ENCODE peak calls at places on chromosomes 11 and 22, in seven cellular contexts. W is stomach; T is spleen; N is mesenchymal stem cell; H is HepG2; L is CD8-positive, alpha-beta memory T cell; A is AG04450. M is an unnamed sample.

GRCh38 chr11:134837166-134837886 is 425.3 kb upstream of the B3GAT1 start:
- DNase-seq in T (no peak), A (no peak), W (no peak), N (no peak), H (no peak), L (no peak), M (no peak)

GRCh38 chr11:62613275-62613864 is 313 bp downstream of the ROM1 start:
- DNase-seq in L (no peak), A (no peak), T (no peak), H (no peak), W (peak; percentile 32), N (no peak), M (no peak)

GRCh38 chr11:28835790-28836189 is 727.6 kb downstream of the METTL15 start:
- DNase-seq in L (no peak), T (no peak), N (peak; percentile 64), H (no peak), A (no peak), W (no peak), M (no peak)

GRCh38 chr22:44025171-44026065 is 1.3 kb downstream of the PARVB start:
- DNase-seq in A (no peak), N (no peak), L (no peak), W (peak; percentile 45), T (peak; percentile 88), H (no peak), M (peak; percentile 45)

GRCh38 chr22:24363243-24363642 is 64.2 kb upstream of the ADORA2A start:
- DNase-seq in T (no peak), L (no peak), A (no peak), H (no peak), W (no peak), N (no peak), M (no peak)

GRCh38 chr11:898160-898517 is 12.5 kb downstream of the CHID1 start:
- DNase-seq in H (peak; percentile 27), N (peak; percentile 26), A (no peak), L (no peak), W (no peak), T (no peak), M (no peak)

GRCh38 chr11:17753153-17753552 is 18.6 kb downstream of the KCNC1 start:
- DNase-seq in H (no peak), N (no peak), W (no peak), L (no peak), A (no peak), T (peak; percentile 56), M (no peak)

GRCh38 chr22:35425971-35426800 is 26.2 kb downstream of the MCM5 start:
- DNase-seq in H (no peak), L (no peak), T (no peak), A (no peak), W (no peak), N (no peak), M (no peak)

GRCh38 chr11:47104337-47104950 is 72.2 kb downstream of the ARFGAP2 start:
- DNase-seq in W (no peak), T (no peak), A (no peak), H (no peak), L (no peak), N (peak; percentile 18), M (no peak)

GRCh38 chr11:133064152-133064877 is 468.0 kb downstream of the OPCML start:
- DNase-seq in L (no peak), T (peak; percentile 82), H (peak; percentile 16), N (peak; percentile 62), A (peak; percentile 44), W (peak; percentile 66), M (peak; percentile 37)

GRCh38 chr22:33866521-33866920 is 53.8 kb downstream of the LARGE1 start:
- DNase-seq in W (no peak), N (no peak), L (no peak), A (no peak), T (no peak), H (no peak), M (no peak)

GRCh38 chr22:17260950-17261349 is 41.7 kb upstream of the ADA2 start:
- DNase-seq in W (no peak), L (no peak), H (no peak), T (no peak), A (no peak), N (no peak), M (no peak)

GRCh38 chr11:38990841-38991240 is 2392.8 kb upstream of the RAG2 start:
- DNase-seq in T (no peak), A (no peak), H (no peak), N (no peak), W (no peak), L (no peak), M (no peak)

GRCh38 chr11:63682045-63682915 is 980 bp downstream of the RTN3 start:
- DNase-seq in T (no peak), W (no peak), N (peak; percentile 60), H (peak; percentile 8), L (no peak), A (no peak), M (peak; percentile 42)

GRCh38 chr11:114304065-114304464 is 7.9 kb downstream of the NNMT start:
- DNase-seq in N (no peak), H (no peak), W (no peak), L (no peak), A (no peak), T (no peak), M (no peak)

GRCh38 chr11:35814720-35815305 is 129.0 kb upstream of the LDLRAD3 start:
- DNase-seq in N (no peak), L (no peak), T (no peak), H (no peak), W (no peak), A (no peak), M (no peak)

GRCh38 chr11:61868601-61869476 is 22.5 kb downstream of the FADS3 start:
- DNase-seq in N (peak; percentile 18), L (no peak), H (no peak), W (no peak), T (no peak), A (no peak), M (no peak)

GRCh38 chr22:32324505-32325415 is 32.9 kb upstream of the RFPL3 start:
- DNase-seq in H (no peak), W (peak; percentile 21), A (no peak), T (peak; percentile 46), L (no peak), N (no peak), M (no peak)

GRCh38 chr22:29003975-29004646 is 57.5 kb downstream of the C22orf31 start:
- DNase-seq in H (peak; percentile 43), T (no peak), W (peak; percentile 55), A (no peak), L (no peak), N (no peak), M (peak; percentile 48)

GRCh38 chr11:45145421-45146071 is 893 bp upstream of the PRDM11 start:
- DNase-seq in L (no peak), N (peak; percentile 46), A (no peak), W (peak; percentile 31), T (no peak), H (no peak), M (peak; percentile 68)

GRCh38 chr11:85628771-85629341 is 463 bp downstream of the TMEM126B start:
- DNase-seq in T (no peak), A (no peak), L (no peak), H (peak; percentile 9), W (no peak), N (no peak), M (no peak)

GRCh38 chr11:102911758-102912481 is 37.1 kb upstream of the MMP12 start:
- DNase-seq in N (no peak), A (no peak), W (no peak), H (no peak), T (no peak), L (no peak), M (no peak)
- H3K27ac ChIP-seq in N (no peak overlapping the region), A (no peak overlapping the region), W (no peak overlapping the region), H (no peak overlapping the region), T (no peak overlapping the region), L (no peak overlapping the region), M (no peak overlapping the region)

DNA sequence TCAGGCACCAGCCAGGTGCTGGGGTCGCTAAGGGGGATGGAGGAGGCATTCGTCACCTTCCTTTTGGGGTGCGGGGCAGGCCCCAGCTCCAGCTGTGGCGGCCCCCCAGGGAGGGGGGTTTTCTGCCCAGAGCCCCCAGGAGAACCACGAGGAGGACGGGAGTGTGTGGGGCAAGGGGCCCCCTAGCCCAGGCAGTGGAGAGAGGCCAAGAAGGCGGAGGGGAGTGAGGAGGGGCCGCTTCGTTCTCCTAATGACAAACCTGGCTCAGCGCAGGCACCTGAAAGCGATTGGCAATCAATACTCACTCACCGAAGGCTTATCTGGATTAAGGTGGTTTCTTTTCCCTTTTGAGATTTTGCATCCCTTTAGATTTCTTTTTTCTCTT is 122.5 kb downstream of the BRD1 start:
- DNase-seq in A (no peak), N (no peak), H (no peak), T (no peak), L (no peak), W (no peak), M (no peak)
- H3K27me3 ChIP-seq in A (peaks cover 15% of the 10 kb centered on the region), N (no peaks in the 10 kb centered on the region), H (peaks cover 52% of the 10 kb centered on the region), T (peaks cover 47% of the 10 kb centered on the region), L (peaks cover 3% of the 10 kb centered on the region), W (peaks cover 79% of the 10 kb centered on the region), M (peaks cover 43% of the 10 kb centered on the region)

GRCh38 chr22:50621948-50622722 is 5.8 kb downstream of the ARSA start:
- DNase-seq in H (no peak), L (no peak), A (no peak), W (peak; percentile 63), N (no peak), T (peak; percentile 86), M (no peak)

GRCh38 chr22:50624347-50625130 is 3.4 kb downstream of the ARSA start:
- DNase-seq in H (no peak), N (no peak), A (no peak), L (no peak), T (peak; percentile 71), W (no peak), M (no peak)

GRCh38 chr22:50621491-50621880 is 6.5 kb downstream of the ARSA start:
- DNase-seq in H (no peak), W (no peak), L (no peak), A (no peak), N (no peak), T (peak; percentile 85), M (no peak)

GRCh38 chr22:50620861-50621490 is 7.0 kb downstream of the ARSA start:
- DNase-seq in L (peak; percentile 52), H (peak; percentile 25), T (peak; percentile 88), W (no peak), A (no peak), N (no peak), M (no peak)

DNA sequence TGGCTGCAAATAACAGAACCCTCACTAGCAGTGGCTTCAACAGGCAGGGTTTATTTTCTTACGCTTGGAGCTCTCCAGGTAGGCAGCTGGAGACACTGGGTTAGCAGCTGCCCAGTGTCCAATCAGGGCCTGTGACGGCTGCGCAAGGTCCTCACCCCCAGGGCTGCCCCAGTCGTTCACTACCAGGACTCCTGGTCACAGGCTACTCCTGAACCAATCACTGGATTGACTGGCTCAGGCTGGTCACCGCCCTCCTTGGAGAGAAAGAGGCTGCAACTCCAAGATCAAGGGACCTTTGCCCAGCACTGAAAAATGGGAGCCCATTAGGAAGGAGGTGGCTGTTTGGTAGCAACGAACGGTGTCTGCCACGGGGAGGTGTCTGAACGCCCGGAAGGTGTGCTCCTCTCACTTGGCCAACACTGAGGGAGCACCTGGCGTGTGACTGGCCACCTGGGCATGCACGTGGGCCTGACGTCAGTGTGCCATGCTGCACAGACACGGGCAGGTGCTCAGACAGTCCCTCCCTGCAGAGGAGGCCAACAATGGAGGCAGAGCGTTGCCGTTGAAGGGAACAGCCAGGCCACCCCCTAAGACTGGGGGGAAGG is 5.1 kb downstream of the ARSA start:
- DNase-seq in A (no peak), W (peak; percentile 92), L (no peak), H (peak; percentile 68), T (peak; percentile 82), N (no peak), M (no peak)
- H3K4me3 ChIP-seq in A (no peak overlapping the region), W (no peak overlapping the region), L (peak overlapping the region; percentile 70), H (no peak overlapping the region), T (no peak overlapping the region), N (no peak overlapping the region), M (no peak overlapping the region)

GRCh38 chr11:118437046-118437735 is 899 bp downstream of the KMT2A start:
- DNase-seq in H (peak; percentile 10), W (no peak), L (peak; percentile 45), A (no peak), N (peak; percentile 73), T (peak; percentile 85), M (peak; percentile 67)
- H3K27ac ChIP-seq in H (peak overlapping the region; percentile 63), W (peak overlapping the region; percentile 95), L (peak overlapping the region; percentile 89), A (peak overlapping the region; percentile 78), N (peak overlapping the region; percentile 30), T (peak overlapping the region; percentile 92), M (peak overlapping the region; percentile 70)